ENCODE peak calls at places on chromosome 14, in four cellular contexts. J, V, F and S are unnamed samples.

GRCh38 chr14:65242732-65243134 is 140.4 kb upstream of the MAX start:
- DNase-seq in J (no peak), V (no peak), F (no peak), S (peak; percentile 42)

GRCh38 chr14:69449216-69449615 is 35.3 kb upstream of the PLEKHD1 start:
- DNase-seq in J (no peak), V (no peak), F (no peak), S (no peak)

GRCh38 chr14:96098309-96098998 is 59.3 kb downstream of the C14orf132 start:
- DNase-seq in J (peak; percentile 88), V (peak; percentile 88), F (peak; percentile 75), S (peak; percentile 71)

GRCh38 chr14:71765505-71765904 is 166.7 kb upstream of the RGS6 start:
- DNase-seq in J (no peak), V (no peak), F (no peak), S (no peak)

GRCh38 chr14:51738754-51739153 is 87.0 kb downstream of the FRMD6 start:
- DNase-seq in J (peak; percentile 80), V (peak; percentile 82), F (no peak), S (no peak)

GRCh38 chr14:54606631-54607133 is 39.8 kb downstream of the SAMD4A start:
- DNase-seq in J (no peak), V (no peak), F (no peak), S (peak; percentile 83)

GRCh38 chr14:75864352-75864751 is 117.4 kb downstream of the TGFB3 start:
- DNase-seq in J (no peak), V (no peak), F (no peak), S (peak; percentile 92)

GRCh38 chr14:58085877-58086276 is 66.1 kb downstream of the ARMH4 start:
- DNase-seq in J (no peak), V (no peak), F (no peak), S (no peak)

GRCh38 chr14:34781242-34781641 is 66.8 kb upstream of the CFL2 start:
- DNase-seq in J (no peak), V (no peak), F (no peak), S (peak; percentile 96)

GRCh38 chr14:96748371-96748770 is 48.8 kb upstream of the VRK1 start:
- DNase-seq in J (no peak), V (no peak), F (no peak), S (no peak)

GRCh38 chr14:68793734-68794129 is 865 bp upstream of the ZFP36L1 start:
- DNase-seq in J (no peak), V (no peak), F (no peak), S (no peak)

GRCh38 chr14:93430319-93430801 is 379 bp upstream of the UNC79 start:
- DNase-seq in J (peak; percentile 80), V (peak; percentile 91), F (peak; percentile 80), S (no peak)
- H4K5ac ChIP-seq in J (no peak overlapping the region), V (no peak overlapping the region), F (peak overlapping the region; percentile 51), S (no peak overlapping the region)

GRCh38 chr14:22558221-22558913 is 30.7 kb downstream of the DAD1 start:
- DNase-seq in J (peak; percentile 74), V (peak; percentile 64), F (peak; percentile 84), S (no peak)
- H3K4me1 ChIP-seq in J (no peaks in the 10 kb centered on the region), V (peaks cover 6% of the 10 kb centered on the region), F (no peaks in the 10 kb centered on the region), S (peaks cover 13% of the 10 kb centered on the region)

GRCh38 chr14:82504894-82505293 is 971.2 kb upstream of the SEL1L start:
- DNase-seq in J (no peak), V (no peak), F (no peak), S (no peak)
- H4K5ac ChIP-seq in J (no peak overlapping the region), V (no peak overlapping the region), F (no peak overlapping the region), S (no peak overlapping the region)

DNA sequence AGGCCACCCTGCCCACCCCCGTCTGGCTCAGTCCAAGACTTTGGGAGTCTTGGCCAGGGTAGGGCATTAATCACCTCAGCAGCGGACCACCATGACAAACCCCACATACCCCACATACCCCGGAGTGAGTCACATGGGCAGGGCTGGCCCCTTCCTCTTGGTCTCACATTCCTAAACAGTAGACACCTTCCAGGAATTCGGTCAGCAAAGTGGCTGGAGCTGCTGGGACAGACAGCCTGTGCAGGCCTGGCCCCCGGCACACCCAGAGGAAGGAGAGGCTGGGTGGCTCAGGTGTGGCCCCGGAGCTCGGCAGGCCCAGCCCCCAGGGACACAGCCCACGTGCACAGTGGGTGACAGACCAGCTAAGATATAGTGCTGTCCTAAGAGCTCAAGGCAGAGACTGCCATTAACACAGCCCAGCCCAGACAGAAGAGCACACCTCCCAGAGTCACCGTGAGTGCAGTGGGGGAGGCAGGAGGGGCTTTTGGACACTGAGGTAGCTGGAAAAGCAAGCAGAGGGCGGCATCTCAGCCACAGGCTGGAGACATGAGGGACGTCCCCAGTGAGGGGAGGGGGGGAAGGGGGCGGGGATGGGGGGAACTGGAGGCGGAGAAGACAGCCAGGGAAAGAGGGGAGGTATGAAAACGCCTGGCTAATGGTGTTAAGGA is 24.0 kb downstream of the CCDC85C start:
- DNase-seq in J (peak; percentile 78), V (peak; percentile 92), F (no peak), S (peak; percentile 77)
- H3K4me1 ChIP-seq in J (no peaks in the 10 kb centered on the region), V (peaks cover 17% of the 10 kb centered on the region), F (peaks cover 38% of the 10 kb centered on the region), S (peaks cover 56% of the 10 kb centered on the region)

GRCh38 chr14:91854327-91854934 is 12.9 kb downstream of the TC2N start:
- DNase-seq in J (no peak), V (peak; percentile 52), F (no peak), S (no peak)
- H4K5ac ChIP-seq in J (no peak overlapping the region), V (no peak overlapping the region), F (no peak overlapping the region), S (no peak overlapping the region)

GRCh38 chr14:104694475-104694950 is 5.1 kb downstream of the INF2 start:
- DNase-seq in J (no peak), V (no peak), F (no peak), S (no peak)
- H3K4me1 ChIP-seq in J (peaks cover 4% of the 10 kb centered on the region), V (peaks cover 11% of the 10 kb centered on the region), F (peaks cover 35% of the 10 kb centered on the region), S (peaks cover 42% of the 10 kb centered on the region)

GRCh38 chr14:73973497-73973896 is 23.4 kb downstream of the COQ6 start:
- DNase-seq in J (no peak), V (no peak), F (no peak), S (no peak)

GRCh38 chr14:73977896-73978295 is 27.8 kb downstream of the COQ6 start:
- DNase-seq in J (no peak), V (no peak), F (no peak), S (peak; percentile 86)

DNA sequence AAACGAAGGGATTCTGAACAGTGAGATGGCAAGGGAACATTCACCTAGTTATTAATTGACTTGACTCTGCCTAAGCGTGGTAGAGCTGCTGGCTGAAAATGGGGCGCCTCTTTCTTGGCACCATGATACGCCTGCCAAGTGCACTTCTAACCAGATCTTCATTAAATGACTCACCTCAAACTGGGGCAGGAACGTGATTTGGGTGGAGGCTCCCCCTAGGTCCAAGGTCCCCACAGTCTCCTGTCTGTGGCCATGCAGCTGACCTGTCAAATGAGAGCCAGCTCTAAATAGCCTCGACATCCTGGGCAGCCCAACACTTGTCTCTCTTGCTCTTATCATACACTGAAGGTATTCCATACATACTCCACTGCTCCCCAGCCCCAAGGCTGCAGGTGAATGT is 26.0 kb downstream of the COQ6 start:
- DNase-seq in J (no peak), V (no peak), F (no peak), S (no peak)
- H4K5ac ChIP-seq in J (no peak overlapping the region), V (no peak overlapping the region), F (no peak overlapping the region), S (no peak overlapping the region)

GRCh38 chr14:104140213-104140462 is 1.8 kb downstream of the KIF26A start:
- DNase-seq in J (no peak), V (no peak), F (no peak), S (no peak)
- H3K4me1 ChIP-seq in J (no peaks in the 10 kb centered on the region), V (peaks cover 3% of the 10 kb centered on the region), F (peaks cover 33% of the 10 kb centered on the region), S (no peaks in the 10 kb centered on the region)